ENCODE peak calls at places on chromosome 16, in four cellular contexts. D, P, C and L are unnamed samples.

GRCh38 chr16:19884021-19884485 is 595 bp downstream of the GPRC5B start:
- DNase-seq in D (peak), P (peak), C (no peak), L (no peak)

GRCh38 chr16:53756329-53756996 is 52.5 kb downstream of the FTO start:
- DNase-seq in D (no peak), P (no peak), C (no peak), L (no peak)

GRCh38 chr16:782766-783403 is 5.3 kb downstream of the RPUSD1 start:
- DNase-seq in D (no peak), P (no peak), C (no peak), L (no peak)

GRCh38 chr16:14223632-14224031 is 152.5 kb downstream of the MRTFB start:
- DNase-seq in D (no peak), P (no peak), C (no peak), L (no peak)

GRCh38 chr16:81149614-81150013 is 53.4 kb upstream of the GCSH start:
- DNase-seq in D (no peak), P (no peak), C (no peak), L (no peak)

GRCh38 chr16:88869673-88869980 is 3.2 kb upstream of the PABPN1L start:
- DNase-seq in D (no peak), P (no peak), C (no peak), L (no peak)

GRCh38 chr16:25996052-25996451 is 304.3 kb downstream of the HS3ST4 start:
- DNase-seq in D (no peak), P (no peak), C (no peak), L (no peak)

GRCh38 chr16:79653337-79654000 is 52.9 kb upstream of the MAF start:
- DNase-seq in D (peak), P (no peak), C (no peak), L (peak)

GRCh38 chr16:31271621-31272190 is 11.9 kb downstream of the ITGAM start:
- DNase-seq in D (no peak), P (peak), C (no peak), L (no peak)

GRCh38 chr16:15073101-15073500 is 17.2 kb upstream of the NTAN1 start:
- DNase-seq in D (no peak), P (no peak), C (no peak), L (no peak)

GRCh38 chr16:74297296-74297665 is 667 bp downstream of the PSMD7 start:
- DNase-seq in D (no peak), P (no peak), C (peak), L (no peak)

GRCh38 chr16:26673011-26673410 is 393.7 kb upstream of the C16orf82 start:
- DNase-seq in D (no peak), P (no peak), C (no peak), L (no peak)

GRCh38 chr16:81172769-81173658 is 65.5 kb upstream of the BCO1 start:
- DNase-seq in D (no peak), P (no peak), C (no peak), L (no peak)

GRCh38 chr16:59729613-59730012 is 995.5 kb upstream of the GOT2 start:
- DNase-seq in D (no peak), P (no peak), C (no peak), L (no peak)

GRCh38 chr16:5502467-5502869 is 404.9 kb upstream of the EEF2KMT start:
- DNase-seq in D (peak), P (no peak), C (no peak), L (peak)

GRCh38 chr16:58377932-58378331 is 14.3 kb upstream of the GINS3 start:
- DNase-seq in D (no peak), P (no peak), C (no peak), L (no peak)

GRCh38 chr16:80014241-80014939 is 413.9 kb upstream of the MAF start:
- DNase-seq in D (no peak), P (no peak), C (no peak), L (no peak)

GRCh38 chr16:28573738-28574718 is 20.3 kb downstream of the SGF29 start:
- DNase-seq in D (no peak), P (no peak), C (no peak), L (no peak)

GRCh38 chr16:11679941-11680911 is 12.0 kb downstream of the SNN start:
- DNase-seq in D (no peak), P (no peak), C (no peak), L (no peak)

GRCh38 chr16:57574086-57574485 is 31.6 kb downstream of the ADGRG5 start:
- DNase-seq in D (no peak), P (peak), C (no peak), L (no peak)

GRCh38 chr16:64339052-64339770 is 782.7 kb downstream of the CDH11 start:
- DNase-seq in D (no peak), P (no peak), C (no peak), L (no peak)

GRCh38 chr16:2776500-2777139 is 460 bp downstream of the ELOB start:
- DNase-seq in D (no peak), P (peak), C (no peak), L (peak)

GRCh38 chr16:63426275-63426870 is 1390.1 kb upstream of the CDH8 start:
- DNase-seq in D (no peak), P (no peak), C (no peak), L (no peak)

GRCh38 chr16:23858496-23859062 is 22.8 kb downstream of the PRKCB start:
- DNase-seq in D (no peak), P (no peak), C (no peak), L (no peak)

GRCh38 chr16:74922150-74923138 is 62.5 kb downstream of the WDR59 start:
- DNase-seq in D (no peak), P (no peak), C (no peak), L (no peak)

GRCh38 chr16:71986131-71986530 is 14.1 kb downstream of the PKD1L3 start:
- DNase-seq in D (no peak), P (no peak), C (no peak), L (no peak)

GRCh38 chr16:65576139-65576538 is 454.3 kb upstream of the CDH11 start:
- DNase-seq in D (no peak), P (no peak), C (no peak), L (no peak)

GRCh38 chr16:62034236-62035114 is 1.8 kb downstream of the CDH8 start:
- DNase-seq in D (no peak), P (no peak), C (no peak), L (no peak)

GRCh38 chr16:68898026-68898425 is 54.7 kb downstream of the TANGO6 start:
- DNase-seq in D (no peak), P (no peak), C (no peak), L (no peak)

GRCh38 chr16:397736-398332 is 835 bp downstream of the NME4 start:
- DNase-seq in D (peak), P (peak), C (no peak), L (peak)

GRCh38 chr16:28838558-28838918 is 7.6 kb downstream of the TUFM start:
- DNase-seq in D (no peak), P (no peak), C (no peak), L (no peak)

GRCh38 chr16:52861614-52862022 is 191.1 kb downstream of the CHD9NB start:
- DNase-seq in D (no peak), P (no peak), C (no peak), L (no peak)

GRCh38 chr16:19223235-19223847 is 55.3 kb downstream of the SYT17 start:
- DNase-seq in D (peak), P (no peak), C (no peak), L (no peak)

GRCh38 chr16:2159052-2159838 is 3.7 kb downstream of the TRAF7 start:
- DNase-seq in D (peak), P (no peak), C (no peak), L (no peak)

GRCh38 chr16:82070656-82071369 is 35.8 kb downstream of the HSD17B2 start:
- DNase-seq in D (no peak), P (no peak), C (no peak), L (no peak)

GRCh38 chr16:12195296-12195695 is 218.8 kb downstream of the SNX29 start:
- DNase-seq in D (no peak), P (no peak), C (no peak), L (no peak)

GRCh38 chr16:27239026-27239425 is 29.5 kb downstream of the NSMCE1 start:
- DNase-seq in D (no peak), P (no peak), C (peak), L (no peak)

GRCh38 chr16:626787-627457 is 3.9 kb upstream of the WFIKKN1 start:
- DNase-seq in D (no peak), P (no peak), C (peak), L (no peak)

GRCh38 chr16:67208525-67208896 is 9.6 kb downstream of the ELMO3 start:
- DNase-seq in D (no peak), P (no peak), C (no peak), L (no peak)

GRCh38 chr16:29971304-29971703 is 2.4 kb upstream of the TAOK2 start:
- DNase-seq in D (no peak), P (no peak), C (no peak), L (no peak)
- TF ChIP-seq CTCF in D (no peak), P (no peak), C (no peak), L (no peak)

DNA sequence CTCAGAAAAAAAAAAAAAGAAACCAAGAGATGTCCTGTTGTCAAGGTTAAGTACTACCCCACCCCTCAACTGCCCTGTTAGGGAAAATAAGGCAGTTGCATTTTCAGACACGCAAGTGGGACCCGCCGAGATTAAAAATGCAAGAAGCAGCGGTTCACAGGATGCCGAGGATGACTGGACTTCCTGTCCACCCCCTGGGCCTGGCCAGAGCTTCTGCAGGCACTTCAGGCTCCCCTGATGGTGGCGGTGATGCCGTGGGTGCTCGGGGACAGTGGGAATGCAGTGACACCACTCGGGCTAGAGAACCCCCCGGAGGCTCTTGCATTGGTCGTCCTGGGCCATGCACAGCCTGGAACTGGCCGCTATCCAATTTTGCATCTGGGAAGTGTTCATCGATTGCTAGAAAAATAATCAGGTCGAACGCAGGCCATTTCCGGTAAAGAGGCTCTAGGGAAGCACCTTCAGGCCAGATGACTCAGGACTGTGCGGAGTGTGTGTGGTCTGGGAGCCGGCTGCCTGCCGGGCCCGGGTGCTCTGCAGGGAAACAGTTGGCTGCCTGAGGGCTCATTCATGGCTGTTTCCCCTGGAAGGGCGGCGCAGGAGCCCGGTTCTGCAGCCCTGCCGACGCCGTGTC is 13.4 kb upstream of the CRISPLD2 start:
- DNase-seq in D (peak), P (peak), C (no peak), L (no peak)
- TF ChIP-seq CTCF in D (no peak), P (no peak), C (no peak), L (no peak)

GRCh38 chr16:54817940-54818574 is 112.6 kb upstream of the IRX5 start:
- DNase-seq in D (no peak), P (no peak), C (no peak), L (no peak)

GRCh38 chr16:54813778-54814177 is 116.9 kb upstream of the IRX5 start:
- DNase-seq in D (no peak), P (no peak), C (no peak), L (no peak)

GRCh38 chr16:54816471-54816870 is 114.2 kb upstream of the IRX5 start:
- DNase-seq in D (no peak), P (no peak), C (no peak), L (no peak)

GRCh38 chr16:54815177-54815576 is 115.5 kb upstream of the IRX5 start:
- DNase-seq in D (no peak), P (no peak), C (no peak), L (no peak)

DNA sequence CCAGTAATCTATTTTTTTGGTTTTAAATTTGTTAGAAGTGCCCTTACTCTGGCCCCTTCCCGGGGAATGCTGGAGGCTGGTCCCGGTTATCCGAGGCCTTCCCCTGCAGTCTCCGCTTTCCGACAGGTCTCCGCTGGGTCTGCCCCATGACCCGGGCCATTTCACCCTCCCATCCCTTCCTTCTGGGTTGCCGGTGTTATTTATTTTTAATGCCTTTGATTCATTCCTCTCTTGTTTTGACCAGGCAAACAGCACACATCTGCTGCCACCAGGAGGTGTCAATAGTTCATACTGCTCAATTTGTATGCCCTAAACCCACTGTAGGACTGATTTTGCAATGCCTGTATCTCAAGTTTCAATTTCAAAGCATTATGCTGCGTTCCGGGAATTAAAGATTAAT is 113.2 kb upstream of the IRX5 start:
- DNase-seq in D (no peak), P (no peak), C (no peak), L (no peak)
- TF ChIP-seq CTCF in D (no peak), P (no peak), C (no peak), L (no peak)

GRCh38 chr16:50679676-50680555 is 1.2 kb downstream of the SNX20 start:
- DNase-seq in D (no peak), P (peak), C (no peak), L (no peak)
- TF ChIP-seq CTCF in D (no peak), P (no peak), C (no peak), L (no peak)

GRCh38 chr16:54934536-54935410 is 4.1 kb downstream of the IRX5 start:
- DNase-seq in D (no peak), P (no peak), C (no peak), L (peak)
- TF ChIP-seq CTCF in D (no peak), P (no peak), C (no peak), L (no peak)